ENCODE peak calls at places on chromosomes 3 and 15, in five cellular contexts. K, Q, Y, M and W are unnamed samples.
A peak's percentile ranks its signal among the peaks of the same experiment; 100 is the strongest.

GRCh38 chr15:43867096-43867495 is 40.3 kb downstream of the WDR76 start:
- DNase-seq in K (no peak), Q (no peak), Y (no peak), M (no peak), W (peak; percentile 48)

GRCh38 chr15:57595011-57595866 is 3.5 kb downstream of the MYZAP start:
- DNase-seq in K (no peak), Q (no peak), Y (no peak), M (no peak), W (no peak)

GRCh38 chr15:62569460-62570404 is 404.6 kb upstream of the C2CD4B start:
- DNase-seq in K (peak; percentile 82), Q (no peak), Y (no peak), M (no peak), W (peak; percentile 91)

GRCh38 chr15:41634072-41634628 is 26.1 kb upstream of the MGA start:
- DNase-seq in K (no peak), Q (peak; percentile 34), Y (no peak), M (no peak), W (no peak)

GRCh38 chr15:58506064-58506490 is 74.3 kb downstream of the LIPC start:
- DNase-seq in K (no peak), Q (no peak), Y (no peak), M (no peak), W (no peak)

GRCh38 chr3:184361532-184361931 is at the start of the genes CLCN2 and POLR2H:
- DNase-seq in K (peak; percentile 92), Q (peak; percentile 75), Y (peak; percentile 54), M (no peak), W (peak; percentile 65)

GRCh38 chr15:60392601-60392985 is 5.2 kb downstream of the ANXA2 start:
- DNase-seq in K (no peak), Q (no peak), Y (peak; percentile 54), M (no peak), W (peak; percentile 23)

GRCh38 chr3:101732240-101732641 is 7.8 kb downstream of the CEP97 start:
- DNase-seq in K (no peak), Q (no peak), Y (no peak), M (no peak), W (no peak)

GRCh38 chr3:39136533-39137434 is 16.6 kb downstream of the CSRNP1 start:
- DNase-seq in K (no peak), Q (no peak), Y (no peak), M (no peak), W (no peak)

GRCh38 chr3:52915245-52915772 is 18.0 kb upstream of the STIMATE start:
- DNase-seq in K (no peak), Q (no peak), Y (no peak), M (no peak), W (no peak)

GRCh38 chr3:27632431-27633223 is 89.5 kb downstream of the EOMES start:
- DNase-seq in K (peak; percentile 81), Q (no peak), Y (peak; percentile 67), M (peak; percentile 46), W (peak; percentile 48)

GRCh38 chr3:56801151-56801596 is 575 bp downstream of the ARHGEF3 start:
- DNase-seq in K (no peak), Q (peak; percentile 27), Y (peak; percentile 26), M (no peak), W (no peak)

GRCh38 chr3:127233371-127233770 is 40.4 kb downstream of the PRR23E start:
- DNase-seq in K (no peak), Q (peak; percentile 7), Y (no peak), M (no peak), W (no peak)

GRCh38 chr3:53719796-53720195 is 126.4 kb downstream of the CHDH start:
- DNase-seq in K (no peak), Q (no peak), Y (no peak), M (no peak), W (no peak)

GRCh38 chr15:78082106-78082742 is 4.7 kb upstream of the TBC1D2B start:
- DNase-seq in K (no peak), Q (no peak), Y (no peak), M (no peak), W (peak; percentile 33)

GRCh38 chr3:151281671-151282334 is 3.5 kb upstream of the P2RY14 start:
- DNase-seq in K (no peak), Q (no peak), Y (no peak), M (no peak), W (no peak)

GRCh38 chr3:5013021-5013906 is 34.0 kb downstream of the BHLHE40 start:
- DNase-seq in K (no peak), Q (no peak), Y (no peak), M (peak; percentile 50), W (peak; percentile 51)

GRCh38 chr3:189839576-189839975 is 208.4 kb downstream of the TP63 start:
- DNase-seq in K (no peak), Q (no peak), Y (no peak), M (no peak), W (no peak)

GRCh38 chr3:13107661-13108060 is 34.4 kb upstream of the IQSEC1 start:
- DNase-seq in K (peak; percentile 70), Q (no peak), Y (no peak), M (no peak), W (no peak)

GRCh38 chr3:27147215-27147614 is 222.0 kb downstream of the NEK10 start:
- DNase-seq in K (no peak), Q (no peak), Y (no peak), M (no peak), W (no peak)

GRCh38 chr15:48868018-48868417 is 9.9 kb upstream of the EID1 start:
- DNase-seq in K (no peak), Q (no peak), Y (no peak), M (no peak), W (no peak)

GRCh38 chr3:129119365-129120100 is 2.1 kb downstream of the RAB43 start:
- DNase-seq in K (no peak), Q (no peak), Y (no peak), M (no peak), W (peak; percentile 76)

GRCh38 chr15:68192804-68193521 is 12.2 kb downstream of the CALML4 start:
- DNase-seq in K (no peak), Q (no peak), Y (no peak), M (no peak), W (no peak)

GRCh38 chr3:186171528-186171927 is 62.6 kb upstream of the ETV5 start:
- DNase-seq in K (no peak), Q (no peak), Y (no peak), M (no peak), W (no peak)

GRCh38 chr3:188052229-188052965 is 101.6 kb upstream of the LPP start:
- DNase-seq in K (peak; percentile 95), Q (no peak), Y (no peak), M (no peak), W (peak; percentile 70)

GRCh38 chr3:30227571-30228301 is 378.7 kb upstream of the TGFBR2 start:
- DNase-seq in K (no peak), Q (no peak), Y (no peak), M (no peak), W (no peak)

GRCh38 chr15:48385431-48385830 is 54.2 kb downstream of the DUT start:
- DNase-seq in K (no peak), Q (no peak), Y (no peak), M (no peak), W (no peak)

GRCh38 chr15:58165661-58166060 is 27.5 kb downstream of the AQP9 start:
- DNase-seq in K (peak; percentile 72), Q (no peak), Y (no peak), M (no peak), W (no peak)

GRCh38 chr15:90729266-90729665 is 12.1 kb downstream of the BLM start:
- DNase-seq in K (no peak), Q (no peak), Y (no peak), M (no peak), W (no peak)

GRCh38 chr3:29307229-29307796 is 26.4 kb downstream of the RBMS3 start:
- DNase-seq in K (no peak), Q (no peak), Y (no peak), M (no peak), W (no peak)

GRCh38 chr3:5181479-5182141 is 5.9 kb upstream of the EDEM1 start:
- DNase-seq in K (no peak), Q (peak; percentile 92), Y (peak; percentile 73), M (no peak), W (no peak)

GRCh38 chr3:52434491-52435115 is 10.3 kb downstream of the SEMA3G start:
- DNase-seq in K (peak; percentile 45), Q (no peak), Y (no peak), M (no peak), W (no peak)

GRCh38 chr15:89948796-89949195 is 36.0 kb upstream of the ARPIN start:
- DNase-seq in K (no peak), Q (no peak), Y (no peak), M (no peak), W (no peak)

GRCh38 chr3:75144396-75144795 is 519.7 kb upstream of the FRG2C start:
- DNase-seq in K (no peak), Q (no peak), Y (no peak), M (no peak), W (no peak)

GRCh38 chr3:64022451-64023186 is 675 bp downstream of the PSMD6 start:
- DNase-seq in K (peak; percentile 62), Q (no peak), Y (peak; percentile 27), M (no peak), W (no peak)

GRCh38 chr3:54122046-54122801 is at the start of gene CACNA2D3:
- DNase-seq in K (peak; percentile 88), Q (no peak), Y (peak; percentile 9), M (no peak), W (peak; percentile 26)

GRCh38 chr3:27079427-27080105 is 289.6 kb downstream of the NEK10 start:
- DNase-seq in K (no peak), Q (no peak), Y (no peak), M (no peak), W (no peak)

GRCh38 chr3:131526801-131527347 is 24.1 kb upstream of the MRPL3 start:
- DNase-seq in K (peak; percentile 74), Q (no peak), Y (peak; percentile 46), M (no peak), W (no peak)
- TF ChIP-seq CTCF in K (peak; percentile 27), Q (no peak), Y (peak; percentile 34), M (no peak), W (no peak)

GRCh38 chr3:167406876-167407492 is 26.9 kb upstream of the ZBBX start:
- DNase-seq in K (no peak), Q (peak; percentile 41), Y (peak; percentile 13), M (no peak), W (peak; percentile 7)
- TF ChIP-seq CTCF in K (peak; percentile 34), Q (peak; percentile 74), Y (peak; percentile 25), M (no peak), W (no peak)

DNA sequence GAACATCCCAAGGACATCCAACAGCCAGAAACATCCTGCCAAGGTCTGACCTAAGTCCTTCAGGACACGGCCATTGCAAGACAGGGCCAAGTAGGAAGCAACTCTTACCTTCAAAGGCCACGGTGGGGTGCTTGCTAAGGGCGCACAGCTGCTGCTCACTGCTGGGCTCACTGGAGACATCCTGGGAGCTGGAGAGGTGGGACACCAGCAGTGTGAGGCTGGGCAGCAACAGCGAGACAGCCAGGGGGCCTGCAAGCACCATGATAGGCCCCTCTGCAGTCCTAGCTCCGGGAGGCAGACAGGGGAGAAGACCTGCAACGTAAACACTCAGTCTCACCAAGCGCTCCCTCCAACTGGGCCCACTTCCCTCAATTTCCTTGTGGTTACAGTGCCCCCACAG is 79.2 kb downstream of the SEMA5B start:
- DNase-seq in K (no peak), Q (peak; percentile 4), Y (no peak), M (no peak), W (no peak)
- TF ChIP-seq CTCF in K (no peak), Q (peak; percentile 22), Y (no peak), M (no peak), W (no peak)

DNA sequence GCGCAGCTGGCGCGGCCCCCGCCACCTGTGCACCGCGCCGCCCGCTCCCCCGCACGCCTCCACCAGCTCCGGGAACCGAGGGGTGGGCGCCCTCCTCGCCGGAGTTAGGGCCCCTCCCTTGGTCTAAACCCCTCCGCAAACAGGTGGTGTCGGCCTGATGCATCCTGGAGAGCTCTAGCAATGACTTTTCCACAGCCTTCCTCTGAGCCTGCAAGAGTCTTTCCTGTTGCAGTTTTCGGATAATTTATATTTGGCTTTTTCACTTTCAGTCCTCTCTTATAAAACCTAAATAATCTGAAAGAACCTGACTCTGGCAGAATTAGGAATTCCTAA is 334 bp upstream of the IGSF11 start:
- DNase-seq in K (no peak), Q (no peak), Y (no peak), M (no peak), W (no peak)
- TF ChIP-seq CTCF in K (no peak), Q (peak; percentile 49), Y (no peak), M (no peak), W (no peak)